ENCODE peak calls at places on chromosomes 4 and X, in six cellular contexts. T is Calu3; S is kidney tubule cell; Z is stimulated activated CD4-positive, alpha-beta T cell treated with anti-CD3 and anti-CD28 coated beads, TNF-alpha, amount 100 ng/mL, for 24 hours; F is activated naive CD4-positive, alpha-beta T cell treated with Interleukin-2 at 50 U/mL for 16 hours; Q is stimulated activated CD8-positive, alpha-beta memory T cell treated with anti-CD3 and anti-CD28 coated beads, Interleukin-2, amount 100 ng/mL, for 48 hours. X is an unnamed sample.

GRCh38 chrX:71253253-71254091 is 468 bp downstream of the ZMYM3 start:
- DNase-seq in Z (peak), Q (peak), F (peak), T (peak), S (peak), X (no peak)

GRCh38 chrX:135087867-135088266 is 32.5 kb downstream of the ETDB start:
- DNase-seq in Z (no peak), Q (no peak), F (no peak), T (no peak), S (no peak), X (no peak)

GRCh38 chr4:177671387-177671786 is 229.2 kb upstream of the AGA start:
- DNase-seq in T (no peak), S (no peak), Q (no peak), F (no peak), Z (no peak), X (no peak)

GRCh38 chrX:149982310-149982709 is 44.0 kb upstream of the EOLA2 start:
- DNase-seq in F (no peak), Q (no peak), T (no peak), S (peak), Z (no peak), X (no peak)

GRCh38 chrX:141405878-141406492 is 163.7 kb upstream of the SPANXC start:
- DNase-seq in T (no peak), S (peak), Z (no peak), F (no peak), Q (no peak), X (peak)

GRCh38 chr4:114535725-114536124 is 62.9 kb upstream of the UGT8 start:
- DNase-seq in Z (no peak), Q (no peak), F (no peak), T (no peak), S (no peak), X (no peak)

GRCh38 chrX:94107981-94108380 is 434.0 kb downstream of the FAM133A start:
- DNase-seq in Z (no peak), Q (no peak), F (no peak), T (no peak), S (no peak), X (no peak)

GRCh38 chrX:116181300-116181699 is 10.8 kb downstream of the AGTR2 start:
- DNase-seq in Z (no peak), S (no peak), F (no peak), T (no peak), Q (no peak), X (no peak)

GRCh38 chr4:89835413-89835812 is 1.5 kb downstream of the SNCA start:
- DNase-seq in Q (no peak), T (no peak), S (no peak), Z (no peak), F (no peak), X (no peak)

GRCh38 chrX:77505227-77505626 is 58.0 kb downstream of the FGF16 start:
- DNase-seq in S (peak), Q (no peak), T (peak), F (no peak), Z (no peak), X (peak)

GRCh38 chr4:36281384-36282106 is at the start of gene DTHD1:
- DNase-seq in Q (no peak), T (peak), Z (no peak), S (peak), F (peak), X (no peak)

GRCh38 chr4:129738175-129738574 is 642.2 kb downstream of the C4orf33 start:
- DNase-seq in S (no peak), T (no peak), Q (no peak), F (no peak), Z (no peak), X (no peak)

GRCh38 chr4:111652206-111652605 is 493.0 kb upstream of the FAM241A start:
- DNase-seq in F (no peak), Q (no peak), Z (no peak), S (no peak), T (no peak), X (peak)

GRCh38 chrX:8607326-8607725 is 124.6 kb downstream of the ANOS1 start:
- DNase-seq in F (no peak), Q (no peak), Z (no peak), S (peak), T (no peak), X (peak)

GRCh38 chrX:13622565-13622964 is 30.4 kb upstream of the TCEANC start:
- DNase-seq in Q (no peak), Z (no peak), S (no peak), F (no peak), T (no peak), X (no peak)

GRCh38 chrX:31269914-31270313 is 198.1 kb upstream of the FTHL17 start:
- DNase-seq in F (no peak), T (no peak), Q (no peak), S (no peak), Z (no peak), X (no peak)

GRCh38 chr4:96149911-96150310 is 310.0 kb downstream of the PDHA2 start:
- DNase-seq in Q (no peak), T (no peak), S (no peak), Z (no peak), F (no peak), X (no peak)

GRCh38 chrX:136214551-136214950 is 36.6 kb downstream of the MAP7D3 start:
- DNase-seq in T (peak), Z (no peak), S (peak), Q (no peak), F (no peak), X (peak)

GRCh38 chr4:89373396-89373795 is 65.8 kb upstream of the GPRIN3 start:
- DNase-seq in F (no peak), S (no peak), Z (no peak), T (no peak), Q (no peak), X (no peak)

GRCh38 chr4:75477201-75477600 is 37.0 kb downstream of the RCHY1 start:
- DNase-seq in T (no peak), S (no peak), F (no peak), Z (no peak), Q (no peak), X (no peak)

GRCh38 chr4:146159384-146160058 is 16.0 kb upstream of the LSM6 start:
- DNase-seq in F (no peak), Z (no peak), S (no peak), T (no peak), Q (no peak), X (no peak)

GRCh38 chr4:140363558-140363957 is 9.9 kb upstream of the SCOC start:
- DNase-seq in Z (no peak), Q (no peak), S (no peak), F (no peak), T (no peak), X (no peak)

GRCh38 chr4:101020956-101021355 is 326.4 kb downstream of the PPP3CA start:
- DNase-seq in Z (no peak), T (no peak), Q (no peak), F (no peak), S (peak), X (peak)

GRCh38 chrX:132909643-132910042 is 48.8 kb downstream of the HS6ST2 start:
- DNase-seq in Q (no peak), F (no peak), Z (no peak), T (no peak), S (no peak), X (no peak)

GRCh38 chr4:158597879-158598596 is 73.6 kb downstream of the C4orf46 start:
- DNase-seq in T (no peak), Q (no peak), Z (no peak), F (no peak), S (no peak), X (no peak)

GRCh38 chr4:187069398-187069797 is 345.7 kb upstream of the FAT1 start:
- DNase-seq in Q (no peak), Z (no peak), S (no peak), F (no peak), T (no peak), X (no peak)

GRCh38 chr4:85964298-85964697 is 395.6 kb downstream of the MAPK10 start:
- DNase-seq in F (no peak), T (no peak), Z (no peak), Q (no peak), S (peak), X (no peak)

GRCh38 chr4:151534195-151534594 is 125.2 kb downstream of the FHIP1A start:
- DNase-seq in F (no peak), T (no peak), S (no peak), Q (no peak), Z (no peak), X (no peak)

GRCh38 chr4:39514888-39515401 is 12.3 kb downstream of the UGDH start:
- DNase-seq in Z (no peak), Q (no peak), F (no peak), T (peak), S (peak), X (no peak)

GRCh38 chr4:147578611-147579010 is 38.6 kb upstream of the TMEM184C start:
- DNase-seq in T (no peak), S (peak), Z (no peak), F (no peak), Q (no peak), X (no peak)

X was measured in foreskin fibroblast.